ENCODE peak calls at places on chromosomes 16 and 17, in ten cellular contexts. Z, W, I, R, M, F, N, S, T and Y are unnamed samples.

GRCh38 chr16:85329999-85330693 is 217.9 kb upstream of the CIBAR2 start:
- DNase-seq in N (no peak), F (no peak), I (no peak), Z (no peak), W (no peak), S (no peak), M (no peak), R (no peak), T (no peak), Y (no peak)

GRCh38 chr17:36059455-36059854 is 4.6 kb upstream of the CCL18 start:
- DNase-seq in T (no peak), Z (no peak), F (no peak), W (peak), N (no peak), R (no peak), I (no peak), S (no peak), M (no peak), Y (no peak)

GRCh38 chr17:70599198-70599597 is 429.9 kb downstream of the KCNJ2 start:
- DNase-seq in S (no peak), I (no peak), W (no peak), T (no peak), Z (no peak), M (no peak), F (no peak), R (no peak), N (no peak), Y (no peak)

GRCh38 chr17:69500911-69501429 is 86.5 kb downstream of the MAP2K6 start:
- DNase-seq in N (no peak), T (no peak), Z (no peak), W (no peak), I (no peak), F (no peak), S (no peak), M (peak), R (no peak), Y (no peak)

GRCh38 chr17:75901727-75902126 is 3.0 kb downstream of the MRPL38 start:
- DNase-seq in N (no peak), T (no peak), I (no peak), W (no peak), F (no peak), Z (no peak), R (no peak), S (no peak), M (no peak), Y (no peak)

GRCh38 chr16:64657316-64658011 is 464.4 kb downstream of the CDH11 start:
- DNase-seq in Z (no peak), N (no peak), T (no peak), M (no peak), R (no peak), F (no peak), I (no peak), W (no peak), S (no peak), Y (no peak)

GRCh38 chr17:20085283-20085875 is 76.2 kb downstream of the SPECC1 start:
- DNase-seq in M (no peak), N (no peak), I (no peak), W (no peak), Z (no peak), T (no peak), F (no peak), R (no peak), S (peak), Y (no peak)

GRCh38 chr16:67150833-67151396 is at the start of gene B3GNT9:
- DNase-seq in T (peak), R (no peak), I (no peak), M (peak), W (peak), F (no peak), S (peak), Z (peak), N (no peak), Y (no peak)

GRCh38 chr17:52159159-52159809 is 770 bp upstream of the CA10 start:
- DNase-seq in I (no peak), R (no peak), F (no peak), S (no peak), T (no peak), W (no peak), M (no peak), Z (no peak), N (no peak), Y (no peak)

GRCh38 chr17:55577687-55578086 is 66.4 kb upstream of the SMIM36 start:
- DNase-seq in W (no peak), M (no peak), F (no peak), N (peak), R (no peak), Z (peak), I (no peak), S (no peak), T (no peak), Y (no peak)